ENCODE peak calls at places on chromosomes 2 and 18, in nine cellular contexts. T is tibial artery, I is ovary, S is lower leg skin, Y is A549, X is BJ, U is kidney, P is left ventricle myocardium inferior, K is foreskin fibroblast. D is an unnamed sample.

GRCh38 chr18:32698148-32698547 is 74.7 kb downstream of the KLHL14 start:
- DNase-seq in T (no peak), I (no peak), S (no peak), Y (no peak), X (no peak), U (no peak), P (no peak), K (no peak), D (no peak)

GRCh38 chr2:40281021-40281940 is 170.6 kb downstream of the SLC8A1 start:
- DNase-seq in T (no peak), I (no peak), S (no peak), Y (no peak), X (peak), U (no peak), P (no peak), K (peak), D (no peak)

GRCh38 chr2:144877893-144878292 is 358.0 kb upstream of the ZEB2 start:
- DNase-seq in T (no peak), I (no peak), S (no peak), Y (no peak), X (no peak), U (no peak), P (no peak), K (no peak), D (no peak)

GRCh38 chr2:96117701-96118588 is 1.6 kb upstream of the ADRA2B start:
- DNase-seq in T (no peak), I (no peak), S (no peak), Y (peak), X (no peak), U (peak), P (peak), K (no peak), D (no peak)

GRCh38 chr2:159612255-159612901 is 4.0 kb downstream of the BAZ2B start:
- DNase-seq in T (no peak), I (no peak), S (no peak), Y (no peak), X (no peak), U (no peak), P (no peak), K (no peak), D (no peak)

GRCh38 chr18:79560861-79561210 is 118.8 kb upstream of the CTDP1 start:
- DNase-seq in T (no peak), I (no peak), S (no peak), Y (no peak), X (no peak), U (no peak), P (no peak), K (no peak), D (no peak)

GRCh38 chr2:3725002-3725401 is 21.6 kb downstream of the DCDC2C start:
- DNase-seq in T (no peak), I (no peak), S (peak), Y (no peak), X (no peak), U (no peak), P (no peak), K (no peak), D (no peak)

GRCh38 chr2:59935005-59935404 is 618.4 kb downstream of the BCL11A start:
- DNase-seq in T (no peak), I (no peak), S (no peak), Y (no peak), X (no peak), U (no peak), P (no peak), K (no peak), D (no peak)

GRCh38 chr2:131044757-131045150 is 48.5 kb downstream of the FAM168B start:
- DNase-seq in T (no peak), I (no peak), S (peak), Y (no peak), X (no peak), U (no peak), P (no peak), K (no peak), D (no peak)

GRCh38 chr2:172725741-172726140 is 9.9 kb upstream of the RAPGEF4 start:
- DNase-seq in T (no peak), I (no peak), S (no peak), Y (no peak), X (no peak), U (no peak), P (no peak), K (no peak), D (no peak)

GRCh38 chr2:238652053-238652770 is 195.7 kb upstream of the TWIST2 start:
- DNase-seq in T (no peak), I (no peak), S (peak), Y (no peak), X (no peak), U (no peak), P (no peak), K (no peak), D (no peak)

GRCh38 chr2:213156682-213157081 is 5.3 kb upstream of the IKZF2 start:
- DNase-seq in T (no peak), I (no peak), S (no peak), Y (no peak), X (no peak), U (no peak), P (no peak), K (no peak), D (no peak)

GRCh38 chr2:199488772-199489400 is 31.1 kb upstream of the SATB2 start:
- DNase-seq in T (no peak), I (peak), S (no peak), Y (peak), X (no peak), U (no peak), P (no peak), K (peak), D (no peak)

GRCh38 chr18:48036191-48036590 is 105.7 kb upstream of the SMAD2 start:
- DNase-seq in T (peak), I (no peak), S (peak), Y (no peak), X (no peak), U (peak), P (no peak), K (no peak), D (no peak)

GRCh38 chr18:8942909-8943545 is 159.5 kb upstream of the NDUFV2 start:
- DNase-seq in T (no peak), I (no peak), S (no peak), Y (no peak), X (no peak), U (no peak), P (no peak), K (no peak), D (no peak)

GRCh38 chr2:234243871-234244565 is 193.5 kb downstream of the SPP2 start:
- DNase-seq in T (no peak), I (no peak), S (no peak), Y (no peak), X (no peak), U (no peak), P (no peak), K (no peak), D (peak)

GRCh38 chr2:116719841-116720240 is 1094.7 kb upstream of the DDX18 start:
- DNase-seq in T (no peak), I (no peak), S (no peak), Y (no peak), X (no peak), U (no peak), P (no peak), K (peak), D (no peak)

GRCh38 chr2:181586569-181587076 is 70.3 kb downstream of the CERKL start:
- DNase-seq in T (no peak), I (no peak), S (no peak), Y (peak), X (no peak), U (no peak), P (no peak), K (peak), D (no peak)

GRCh38 chr2:231674587-231675334 is 33.6 kb upstream of the PTMA start:
- DNase-seq in T (peak), I (peak), S (peak), Y (no peak), X (no peak), U (peak), P (peak), K (peak), D (no peak)

GRCh38 chr2:36374586-36374985 is 19.0 kb downstream of the CRIM1 start:
- DNase-seq in T (no peak), I (no peak), S (no peak), Y (no peak), X (no peak), U (no peak), P (no peak), K (no peak), D (no peak)

GRCh38 chr18:75265255-75265654 is 54.7 kb downstream of the TSHZ1 start:
- DNase-seq in T (no peak), I (no peak), S (no peak), Y (no peak), X (no peak), U (no peak), P (no peak), K (peak), D (no peak)

GRCh38 chr2:188765522-188765921 is 208.7 kb upstream of the COL3A1 start:
- DNase-seq in T (no peak), I (no peak), S (no peak), Y (no peak), X (no peak), U (no peak), P (no peak), K (peak), D (no peak)

GRCh38 chr2:149100739-149101699 is 62.5 kb downstream of the LYPD6B start:
- DNase-seq in T (no peak), I (no peak), S (no peak), Y (no peak), X (no peak), U (no peak), P (no peak), K (no peak), D (no peak)

GRCh38 chr2:36294290-36294689 is 61.3 kb upstream of the CRIM1 start:
- DNase-seq in T (no peak), I (no peak), S (no peak), Y (no peak), X (no peak), U (no peak), P (no peak), K (no peak), D (no peak)

GRCh38 chr2:46480562-46480961 is 1.2 kb downstream of the TMEM247 start:
- DNase-seq in T (no peak), I (no peak), S (peak), Y (no peak), X (no peak), U (no peak), P (no peak), K (no peak), D (no peak)

GRCh38 chr2:46482490-46482889 is 3.1 kb downstream of the TMEM247 start:
- DNase-seq in T (no peak), I (no peak), S (peak), Y (no peak), X (no peak), U (no peak), P (no peak), K (no peak), D (no peak)

GRCh38 chr2:46477912-46478311 is 1.5 kb upstream of the TMEM247 start:
- DNase-seq in T (no peak), I (no peak), S (peak), Y (no peak), X (no peak), U (no peak), P (no peak), K (no peak), D (no peak)

GRCh38 chr2:46481541-46482193 is 2.3 kb downstream of the TMEM247 start:
- DNase-seq in T (no peak), I (no peak), S (no peak), Y (peak), X (peak), U (no peak), P (no peak), K (peak), D (peak)

GRCh38 chr2:46479265-46479664 is at the start of gene TMEM247:
- DNase-seq in T (no peak), I (no peak), S (peak), Y (no peak), X (no peak), U (no peak), P (no peak), K (no peak), D (no peak)
- TF ChIP-seq CTCF in T (no peak), I (no peak), S (no peak), Y (no peak), X (no peak), U (no peak), P (no peak), K (no peak), D (no peak)

GRCh38 chr2:84957771-84958134 is 13.2 kb upstream of the KCMF1 start:
- DNase-seq in T (no peak), I (no peak), S (no peak), Y (no peak), X (no peak), U (no peak), P (no peak), K (no peak), D (no peak)

GRCh38 chr2:84958135-84959044 is 12.6 kb upstream of the KCMF1 start:
- DNase-seq in T (no peak), I (no peak), S (no peak), Y (peak), X (peak), U (peak), P (no peak), K (peak), D (peak)

GRCh38 chr2:84959045-84959493 is 11.9 kb upstream of the KCMF1 start:
- DNase-seq in T (no peak), I (no peak), S (no peak), Y (peak), X (no peak), U (no peak), P (no peak), K (peak), D (no peak)

GRCh38 chr2:84960157-84960506 is 10.8 kb upstream of the KCMF1 start:
- DNase-seq in T (no peak), I (no peak), S (no peak), Y (no peak), X (no peak), U (no peak), P (no peak), K (no peak), D (no peak)

DNA sequence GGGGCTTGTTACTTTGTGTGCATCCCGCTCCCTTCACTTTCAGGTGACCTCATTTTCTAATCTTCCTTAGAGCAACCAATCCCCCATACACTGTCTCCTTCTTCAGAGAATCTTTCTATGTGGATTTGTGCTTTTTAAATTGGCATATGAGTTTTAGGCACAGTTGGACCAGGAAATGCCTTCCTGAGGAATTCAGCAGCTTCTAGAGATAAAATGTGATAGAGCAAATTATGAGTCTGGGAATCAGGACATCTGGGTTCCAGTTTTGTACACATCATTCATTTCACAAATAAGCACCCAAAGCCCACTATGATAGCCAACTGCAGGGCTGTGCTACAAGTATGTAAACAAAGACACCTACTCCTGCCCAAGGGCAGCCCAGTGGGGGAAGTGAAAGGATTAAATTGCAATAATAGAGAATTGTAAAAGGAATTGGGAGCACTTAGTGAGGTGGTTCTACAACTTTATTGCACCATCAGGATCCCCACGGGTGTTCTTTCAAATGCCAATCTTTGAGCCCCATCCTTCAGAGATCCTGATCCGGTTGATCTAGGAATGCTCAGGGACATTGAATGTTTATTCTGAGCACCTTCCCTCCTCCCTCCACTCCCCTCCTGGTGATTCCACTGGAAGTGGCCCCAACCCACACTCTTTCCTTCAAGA is 11.3 kb upstream of the KCMF1 start:
- DNase-seq in T (no peak), I (no peak), S (no peak), Y (no peak), X (no peak), U (no peak), P (no peak), K (peak), D (no peak)
- H3K4me3 ChIP-seq in T (no peak), I (no peak), S (no peak), Y (no peak), X (no peak), U (no peak), P (no peak), K (no peak), D (no peak)

GRCh38 chr2:222057249-222058073 is 241.3 kb downstream of the PAX3 start:
- DNase-seq in T (no peak), I (no peak), S (no peak), Y (peak), X (no peak), U (no peak), P (no peak), K (peak), D (no peak)
- TF ChIP-seq CTCF in T (peak), I (no peak), S (no peak), Y (peak), X (peak), U (peak), P (peak), K (peak), D (peak)

DNA sequence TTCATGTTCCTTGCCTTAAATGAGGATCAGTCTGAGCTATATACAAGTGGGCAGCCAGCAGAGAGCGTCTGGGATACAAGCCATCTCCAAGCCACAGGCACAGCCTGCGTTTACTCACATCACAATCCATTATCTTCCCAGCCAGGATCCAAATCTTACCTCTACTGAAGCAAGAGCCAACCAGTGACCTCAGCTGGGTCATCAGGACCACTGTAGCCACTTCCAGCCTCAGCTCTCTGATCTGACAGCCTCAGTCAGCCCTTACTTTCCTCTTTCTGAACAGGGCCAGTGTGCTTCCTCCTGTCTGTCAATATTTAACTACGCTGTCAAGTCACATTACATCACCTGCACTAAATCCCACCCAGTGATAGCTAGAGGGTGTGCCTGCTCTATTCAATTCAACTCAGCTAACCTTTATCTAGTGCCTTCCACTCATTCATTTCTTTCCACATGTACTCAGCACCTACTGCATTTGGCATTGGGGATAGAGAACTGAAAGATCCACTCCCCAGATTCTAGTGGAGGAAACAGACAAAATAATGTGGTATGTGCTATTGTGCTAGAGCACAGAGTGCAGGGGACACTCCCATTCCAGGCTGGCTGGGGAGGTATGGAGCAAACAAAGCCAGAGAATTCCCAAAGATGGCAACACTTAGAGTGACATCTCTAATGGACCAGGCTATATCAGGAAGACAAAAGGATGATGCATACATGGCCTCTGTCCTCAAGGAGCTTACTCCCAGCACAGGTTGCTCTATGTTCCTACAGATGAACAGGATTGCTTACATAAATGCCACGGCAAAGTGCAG is 146.5 kb downstream of the NCKAP5 start:
- DNase-seq in T (no peak), I (no peak), S (peak), Y (no peak), X (no peak), U (no peak), P (peak), K (no peak), D (no peak)
- H3K4me3 ChIP-seq in T (no peak), I (no peak), S (no peak), Y (peak), X (no peak), U (no peak), P (no peak), K (no peak), D (no peak)

D was measured in LNCaP clone FGC.